ENCODE peak calls at places on chromosome 10, in ten cellular contexts. Q, E, W, L, I, U, J, O, Y and X are unnamed samples.

GRCh38 chr10:129712000-129712399 is 245.0 kb downstream of the MGMT start:
- DNase-seq in Q (no peak), E (no peak), W (no peak), L (no peak), I (no peak), U (no peak), J (no peak), O (no peak), Y (no peak), X (no peak)

GRCh38 chr10:109062371-109062770 is 860.9 kb downstream of the XPNPEP1 start:
- DNase-seq in Q (peak), E (no peak), W (peak), L (no peak), I (peak), U (peak), J (no peak), O (no peak), Y (no peak), X (no peak)

GRCh38 chr10:97821308-97822038 is 28.2 kb upstream of the GOLGA7B start:
- DNase-seq in Q (no peak), E (peak), W (no peak), L (no peak), I (no peak), U (peak), J (no peak), O (no peak), Y (no peak), X (peak)

GRCh38 chr10:61973923-61974322 is 72.4 kb downstream of the ARID5B start:
- DNase-seq in Q (peak), E (no peak), W (no peak), L (no peak), I (no peak), U (no peak), J (no peak), O (no peak), Y (no peak), X (no peak)

GRCh38 chr10:57844387-57844998 is 423.2 kb downstream of the IPMK start:
- DNase-seq in Q (no peak), E (no peak), W (no peak), L (no peak), I (no peak), U (no peak), J (no peak), O (no peak), Y (no peak), X (no peak)

GRCh38 chr10:102408728-102409603 is 9.6 kb downstream of the PSD start:
- DNase-seq in Q (peak), E (no peak), W (no peak), L (peak), I (peak), U (peak), J (no peak), O (no peak), Y (no peak), X (no peak)

GRCh38 chr10:21715531-21716195 is 181.6 kb downstream of the MLLT10 start:
- DNase-seq in Q (peak), E (no peak), W (no peak), L (no peak), I (peak), U (peak), J (no peak), O (no peak), Y (no peak), X (no peak)

GRCh38 chr10:110566472-110567200 is 859 bp upstream of the SMC3 start:
- DNase-seq in Q (no peak), E (no peak), W (no peak), L (no peak), I (no peak), U (peak), J (no peak), O (no peak), Y (no peak), X (no peak)

GRCh38 chr10:22900841-22901601 is 26.8 kb upstream of the ARMC3 start:
- DNase-seq in Q (no peak), E (peak), W (no peak), L (no peak), I (no peak), U (no peak), J (no peak), O (no peak), Y (no peak), X (peak)

GRCh38 chr10:44510716-44511115 is 125.8 kb upstream of the CXCL12 start:
- DNase-seq in Q (no peak), E (no peak), W (peak), L (no peak), I (peak), U (no peak), J (no peak), O (no peak), Y (no peak), X (no peak)

GRCh38 chr10:1174022-1174421 is 117.8 kb downstream of the WDR37 start:
- DNase-seq in Q (no peak), E (no peak), W (no peak), L (no peak), I (no peak), U (no peak), J (no peak), O (no peak), Y (no peak), X (no peak)

GRCh38 chr10:113019692-113020424 is 69.8 kb downstream of the TCF7L2 start:
- DNase-seq in Q (no peak), E (no peak), W (no peak), L (peak), I (no peak), U (no peak), J (no peak), O (no peak), Y (no peak), X (no peak)

GRCh38 chr10:30359373-30360206 is 10.5 kb upstream of the MTPAP start:
- DNase-seq in Q (peak), E (peak), W (peak), L (peak), I (peak), U (peak), J (peak), O (no peak), Y (peak), X (peak)

GRCh38 chr10:123156091-123156490 is 1.9 kb downstream of the BUB3 start:
- DNase-seq in Q (no peak), E (no peak), W (no peak), L (no peak), I (peak), U (no peak), J (no peak), O (no peak), Y (no peak), X (no peak)
- H3K4me3 ChIP-seq in Q (peak), E (peak), W (peak), L (no peak), I (peak), U (no peak), J (no peak), O (peak), Y (peak), X (no peak)

DNA sequence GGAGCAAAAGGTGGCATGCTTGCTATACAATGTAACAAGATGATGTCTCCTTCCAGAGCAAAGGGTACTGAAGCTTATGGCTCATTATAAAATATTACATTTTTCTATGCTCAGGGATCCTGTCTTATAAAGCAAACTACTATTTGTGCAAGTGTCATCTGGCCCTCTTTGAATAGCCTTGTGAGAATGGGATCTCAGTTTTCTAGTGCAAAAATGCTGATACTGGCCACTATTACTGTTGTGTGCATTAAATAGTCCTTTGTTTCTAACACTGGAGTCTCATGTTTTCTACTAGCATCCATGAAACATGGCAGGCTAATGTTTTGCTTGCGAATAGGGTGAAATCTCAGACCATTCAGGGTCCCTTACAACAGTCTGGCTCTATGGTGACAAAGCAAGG is 823.0 kb downstream of the REEP3 start:
- DNase-seq in Q (no peak), E (no peak), W (no peak), L (no peak), I (no peak), U (no peak), J (no peak), O (no peak), Y (no peak), X (no peak)
- H3K4me3 ChIP-seq in Q (no peak), E (no peak), W (no peak), L (no peak), I (no peak), U (no peak), J (no peak), O (no peak), Y (no peak), X (no peak)

GRCh38 chr10:60123172-60123571 is 216.8 kb upstream of the CCDC6 start:
- DNase-seq in Q (peak), E (no peak), W (peak), L (no peak), I (peak), U (no peak), J (peak), O (no peak), Y (no peak), X (no peak)

GRCh38 chr10:60125928-60126327 is 219.6 kb upstream of the CCDC6 start:
- DNase-seq in Q (no peak), E (no peak), W (no peak), L (no peak), I (no peak), U (no peak), J (no peak), O (no peak), Y (no peak), X (no peak)

GRCh38 chr10:60124536-60124935 is 218.2 kb upstream of the CCDC6 start:
- DNase-seq in Q (no peak), E (no peak), W (no peak), L (no peak), I (no peak), U (no peak), J (no peak), O (no peak), Y (no peak), X (no peak)

GRCh38 chr10:60122190-60122589 is 215.8 kb upstream of the CCDC6 start:
- DNase-seq in Q (no peak), E (no peak), W (no peak), L (no peak), I (no peak), U (no peak), J (no peak), O (no peak), Y (no peak), X (no peak)

GRCh38 chr10:60123668-60124067 is 217.3 kb upstream of the CCDC6 start:
- DNase-seq in Q (peak), E (no peak), W (peak), L (no peak), I (peak), U (no peak), J (no peak), O (no peak), Y (no peak), X (no peak)
- H3K4me3 ChIP-seq in Q (peak), E (no peak), W (no peak), L (no peak), I (no peak), U (no peak), J (no peak), O (no peak), Y (no peak), X (no peak)

GRCh38 chr10:76779163-76779820 is 858.3 kb downstream of the KCNMA1 start:
- DNase-seq in Q (peak), E (no peak), W (peak), L (no peak), I (peak), U (peak), J (no peak), O (no peak), Y (no peak), X (no peak)
- H3K4me3 ChIP-seq in Q (no peak), E (no peak), W (no peak), L (no peak), I (no peak), U (no peak), J (no peak), O (no peak), Y (no peak), X (no peak)

DNA sequence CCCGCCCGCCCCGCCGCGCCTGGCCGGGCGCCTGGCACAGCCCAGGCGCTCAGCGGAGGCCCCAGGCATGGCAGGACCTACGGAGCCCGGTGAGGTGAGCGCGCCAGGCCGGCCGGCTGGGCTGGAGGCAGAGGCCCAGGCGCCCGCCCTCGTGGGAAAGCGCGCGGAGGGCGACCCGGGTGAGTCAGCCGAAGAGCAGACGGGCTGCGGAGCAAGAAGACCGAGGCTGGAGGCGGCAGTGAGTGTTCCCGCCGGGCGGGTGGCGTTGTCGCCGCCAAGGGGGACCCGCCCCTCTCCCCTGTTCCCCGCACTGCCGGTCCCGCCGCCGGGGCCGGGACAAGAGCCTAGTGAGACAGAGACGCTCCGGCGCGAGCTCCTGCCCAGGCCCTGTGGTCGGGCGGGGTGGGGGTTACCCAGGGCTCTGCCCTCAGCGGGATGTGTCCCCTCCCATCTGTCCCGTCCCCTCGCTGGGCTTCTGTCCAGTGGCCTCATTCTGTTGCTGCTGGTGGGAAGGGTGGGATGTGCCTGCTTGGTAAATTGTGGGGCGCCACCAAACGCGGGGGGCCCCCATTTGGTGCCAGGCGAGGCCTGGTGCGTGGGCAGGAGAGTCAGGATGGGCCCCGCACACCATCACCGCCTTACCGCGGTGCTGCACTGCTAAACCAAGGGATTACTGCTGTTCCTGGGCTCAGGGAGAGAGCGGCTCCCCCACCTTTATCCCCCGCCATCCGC is 17.0 kb upstream of the NODAL start:
- DNase-seq in Q (peak), E (peak), W (peak), L (peak), I (peak), U (peak), J (no peak), O (no peak), Y (peak), X (peak)
- H3K4me3 ChIP-seq in Q (peak), E (peak), W (no peak), L (no peak), I (peak), U (peak), J (no peak), O (no peak), Y (peak), X (peak)